ENCODE peak calls at places on chromosomes 3 and 15, in five cellular contexts. X, A, Q, V and C are unnamed samples.

GRCh38 chr15:52698514-52698913 is 19.3 kb upstream of the ATOSA start:
- DNase-seq in A (peak; percentile 12), X (peak; percentile 47), Q (no peak), V (peak; percentile 54), C (no peak)

GRCh38 chr3:135982922-135983581 is 17.5 kb downstream of the PPP2R3A start:
- DNase-seq in V (peak; percentile 25), Q (no peak), A (peak; percentile 68), X (no peak), C (no peak)

GRCh38 chr15:58510715-58511465 is 79.1 kb downstream of the LIPC start:
- DNase-seq in X (peak; percentile 82), A (peak; percentile 3), V (peak; percentile 57), Q (no peak), C (peak; percentile 43)

GRCh38 chr15:79478108-79478507 is 46.0 kb downstream of the MINAR1 start:
- DNase-seq in V (no peak), A (no peak), X (no peak), Q (no peak), C (no peak)

GRCh38 chr15:75666823-75667501 is 19.2 kb downstream of the SNX33 start:
- DNase-seq in X (peak; percentile 93), V (peak; percentile 100), A (peak; percentile 90), Q (no peak), C (peak; percentile 97)

GRCh38 chr3:179880868-179881267 is 155.9 kb downstream of the PEX5L start:
- DNase-seq in A (no peak), Q (peak; percentile 53), X (no peak), V (no peak), C (no peak)

GRCh38 chr3:157282261-157283191 is 122.6 kb upstream of the CCNL1 start:
- DNase-seq in Q (no peak), A (peak; percentile 56), X (peak; percentile 5), V (peak; percentile 83), C (no peak)

GRCh38 chr3:36600413-36600812 is 163.9 kb downstream of the DCLK3 start:
- DNase-seq in A (peak; percentile 17), V (no peak), Q (no peak), X (no peak), C (no peak)

GRCh38 chr3:32175607-32176197 is 62.8 kb upstream of the CMTM8 start:
- DNase-seq in V (peak; percentile 61), A (peak; percentile 84), X (peak; percentile 14), Q (peak; percentile 90), C (peak; percentile 78)

GRCh38 chr3:196186661-196187573 is 24.3 kb downstream of the ZDHHC19 start:
- DNase-seq in X (no peak), Q (peak; percentile 90), V (no peak), A (no peak), C (no peak)

GRCh38 chr3:15521573-15521965 is at the start of gene COLQ:
- DNase-seq in A (no peak), Q (peak; percentile 23), X (no peak), V (peak; percentile 20), C (peak; percentile 24)

GRCh38 chr3:188421836-188422540 is 268.0 kb downstream of the LPP start:
- DNase-seq in Q (no peak), X (no peak), V (no peak), A (no peak), C (no peak)

GRCh38 chr3:161371441-161372320 is at the start of gene SPTSSB:
- DNase-seq in Q (peak; percentile 83), V (peak; percentile 35), X (peak; percentile 24), A (peak; percentile 96), C (peak; percentile 56)

GRCh38 chr15:85706779-85707518 is 87.8 kb downstream of the KLHL25 start:
- DNase-seq in V (peak; percentile 89), Q (no peak), A (no peak), X (peak; percentile 32), C (no peak)

GRCh38 chr3:115913069-115913686 is 289.9 kb downstream of the GAP43 start:
- DNase-seq in Q (no peak), V (peak; percentile 25), A (peak; percentile 50), X (no peak), C (no peak)

GRCh38 chr3:123099331-123100191 is 32.7 kb downstream of the PDIA5 start:
- DNase-seq in A (no peak), V (no peak), Q (no peak), X (no peak), C (no peak)

DNA sequence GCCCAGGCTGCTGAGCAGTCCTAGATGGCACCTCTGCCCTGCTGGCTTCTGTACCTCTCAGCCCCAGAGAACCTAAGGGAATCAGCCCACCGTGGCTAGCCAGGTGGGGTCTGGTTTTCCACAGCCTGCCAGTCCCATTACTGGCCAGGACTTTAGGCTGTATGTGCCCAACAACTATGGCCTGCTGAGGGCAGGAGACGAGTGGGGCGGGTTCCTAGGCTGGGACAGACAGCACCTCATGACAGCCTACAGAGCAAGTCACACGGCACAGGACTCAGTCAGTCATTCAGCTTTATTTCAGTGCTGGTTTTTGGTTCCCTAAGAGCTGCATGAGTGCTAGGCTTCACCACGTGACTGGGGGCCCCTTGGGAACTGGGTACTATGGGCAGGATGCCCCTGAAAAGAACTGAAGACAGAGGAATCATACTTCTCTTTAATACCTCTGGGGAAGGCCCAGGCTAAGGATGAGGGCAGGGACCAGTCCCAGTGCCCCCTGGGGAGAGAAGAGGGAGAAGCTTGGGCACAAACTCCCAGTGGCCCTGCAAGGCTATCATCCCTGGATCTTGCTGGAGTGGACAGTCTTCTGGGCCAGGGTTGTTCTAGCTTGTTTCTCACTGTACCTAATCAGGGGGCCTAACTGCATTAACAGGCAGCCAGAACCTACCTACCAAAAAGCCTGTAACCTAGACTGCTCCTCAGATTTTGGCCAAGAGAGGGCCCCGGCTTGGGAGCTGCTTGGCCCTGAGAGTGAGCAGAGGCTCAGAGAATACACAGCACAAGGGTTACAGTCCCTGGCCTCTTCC is 14.8 kb downstream of the CLK3 start:
- DNase-seq in Q (no peak), V (no peak), A (no peak), X (no peak), C (no peak)
- H3K27ac ChIP-seq in Q (no peak overlapping the region), V (no peak overlapping the region), A (no peak overlapping the region), X (no peak overlapping the region), C (no peak overlapping the region)

GRCh38 chr3:69353088-69353478 is 32.8 kb downstream of the FRMD4B start:
- DNase-seq in X (no peak), Q (no peak), V (no peak), A (no peak), C (no peak)
- H3K4me3 ChIP-seq in X (no peak overlapping the region), Q (no peak overlapping the region), V (no peak overlapping the region), A (no peak overlapping the region), C (no peak overlapping the region)

DNA sequence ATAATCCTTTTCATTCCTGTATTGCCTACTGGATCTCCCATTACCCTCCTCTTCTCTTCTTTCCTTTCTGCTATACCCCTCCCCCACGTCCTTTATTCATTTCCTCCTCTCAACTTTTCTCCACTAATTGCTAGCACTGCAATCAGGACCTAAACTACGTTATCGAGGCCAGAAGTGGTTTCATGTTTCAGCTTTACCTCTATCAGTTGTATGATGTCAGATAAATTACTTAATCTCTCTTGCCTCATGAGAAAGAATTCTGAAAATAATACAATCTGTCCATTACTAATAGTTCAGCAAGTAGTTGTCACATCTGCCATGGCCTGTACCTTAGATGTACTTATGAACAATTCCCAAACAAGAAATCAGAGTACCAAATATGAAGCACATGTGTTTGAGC is 10.6 kb downstream of the POPDC2 start:
- DNase-seq in Q (no peak), V (no peak), X (no peak), A (no peak), C (peak; percentile 52)
- H3K36me3 ChIP-seq in Q (no peaks in the 10 kb centered on the region), V (no peaks in the 10 kb centered on the region), X (no peaks in the 10 kb centered on the region), A (no peaks in the 10 kb centered on the region), C (peaks cover 47% of the 10 kb centered on the region)

GRCh38 chr3:124859025-124859424 is 28.1 kb downstream of the ITGB5 start:
- DNase-seq in Q (no peak), V (peak; percentile 97), A (no peak), X (peak; percentile 51), C (peak; percentile 49)

GRCh38 chr3:124860599-124860998 is 26.6 kb downstream of the ITGB5 start:
- DNase-seq in Q (no peak), A (peak; percentile 96), X (peak; percentile 84), V (peak; percentile 98), C (peak; percentile 97)

GRCh38 chr3:124856687-124857086 is 30.5 kb downstream of the ITGB5 start:
- DNase-seq in V (no peak), X (no peak), Q (no peak), A (no peak), C (no peak)

GRCh38 chr3:124861041-124861440 is 26.1 kb downstream of the ITGB5 start:
- DNase-seq in Q (no peak), X (no peak), V (no peak), A (no peak), C (no peak)

GRCh38 chr3:124858275-124858674 is 28.9 kb downstream of the ITGB5 start:
- DNase-seq in Q (no peak), A (no peak), V (peak; percentile 86), X (peak; percentile 58), C (no peak)
- H3K27ac ChIP-seq in Q (no peak overlapping the region), A (no peak overlapping the region), V (peak overlapping the region; percentile 87), X (peak overlapping the region; percentile 38), C (no peak overlapping the region)